ENCODE peak calls at places on chromosomes 6 and 20, in six cellular contexts. One of them, this sample, is unnamed.

GRCh38 chr6:112310439-112311154 is 36.5 kb upstream of the RFPL4B start:
- DNase-seq in neural crest cell: no peak
- DNase-seq in brain microvascular endothelial cell: no peak
- DNase-seq in tibial nerve: no peak
- DNase-seq in BJ: no peak
- DNase-seq in PC-3: no peak
- DNase-seq in this sample: no peak

GRCh38 chr20:438581-439469 is 23.5 kb downstream of the TBC1D20 start:
- DNase-seq in neural crest cell: no peak
- DNase-seq in PC-3: no peak
- DNase-seq in tibial nerve: no peak
- DNase-seq in brain microvascular endothelial cell: no peak
- DNase-seq in BJ: no peak
- DNase-seq in this sample: no peak

GRCh38 chr20:10511166-10511506 is 76.0 kb downstream of the SLX4IP start:
- DNase-seq in brain microvascular endothelial cell: no peak
- DNase-seq in PC-3: no peak
- DNase-seq in tibial nerve: no peak
- DNase-seq in neural crest cell: no peak
- DNase-seq in BJ: no peak
- DNase-seq in this sample: no peak

GRCh38 chr6:162017551-162017950 is 710.0 kb downstream of the PRKN start:
- DNase-seq in neural crest cell: no peak
- DNase-seq in tibial nerve: no peak
- DNase-seq in PC-3: no peak
- DNase-seq in brain microvascular endothelial cell: no peak
- DNase-seq in BJ: no peak
- DNase-seq in this sample: no peak

GRCh38 chr6:128742900-128743299 is 140.0 kb upstream of the LAMA2 start:
- DNase-seq in brain microvascular endothelial cell: no peak
- DNase-seq in tibial nerve: no peak
- DNase-seq in neural crest cell: no peak
- DNase-seq in BJ: no peak
- DNase-seq in PC-3: no peak
- DNase-seq in this sample: no peak

GRCh38 chr6:105606871-105607421 is 204.1 kb upstream of the PREP start:
- DNase-seq in PC-3: no peak
- DNase-seq in neural crest cell: no peak
- DNase-seq in BJ: no peak
- DNase-seq in brain microvascular endothelial cell: no peak
- DNase-seq in tibial nerve: no peak
- DNase-seq in this sample: no peak

GRCh38 chr6:14975124-14975815 is 270.6 kb upstream of the JARID2 start:
- DNase-seq in tibial nerve: no peak
- DNase-seq in neural crest cell: no peak
- DNase-seq in PC-3: no peak
- DNase-seq in brain microvascular endothelial cell: no peak
- DNase-seq in BJ: no peak
- DNase-seq in this sample: peak

GRCh38 chr6:10613077-10613476 is 81.3 kb downstream of the C6orf52 start:
- DNase-seq in brain microvascular endothelial cell: no peak
- DNase-seq in tibial nerve: no peak
- DNase-seq in BJ: no peak
- DNase-seq in PC-3: peak
- DNase-seq in neural crest cell: no peak
- DNase-seq in this sample: no peak

GRCh38 chr20:62889871-62890270 is 28.2 kb upstream of the TCFL5 start:
- DNase-seq in PC-3: no peak
- DNase-seq in brain microvascular endothelial cell: no peak
- DNase-seq in BJ: no peak
- DNase-seq in neural crest cell: no peak
- DNase-seq in tibial nerve: no peak
- DNase-seq in this sample: no peak

GRCh38 chr20:41185013-41185757 is 47.8 kb downstream of the PLCG1 start:
- DNase-seq in neural crest cell: no peak
- DNase-seq in tibial nerve: peak
- DNase-seq in BJ: no peak
- DNase-seq in brain microvascular endothelial cell: no peak
- DNase-seq in PC-3: no peak
- DNase-seq in this sample: no peak

GRCh38 chr6:56223995-56224394 is 23.4 kb downstream of the COL21A1 start:
- DNase-seq in neural crest cell: no peak
- DNase-seq in BJ: peak
- DNase-seq in tibial nerve: no peak
- DNase-seq in PC-3: peak
- DNase-seq in brain microvascular endothelial cell: peak
- DNase-seq in this sample: no peak

DNA sequence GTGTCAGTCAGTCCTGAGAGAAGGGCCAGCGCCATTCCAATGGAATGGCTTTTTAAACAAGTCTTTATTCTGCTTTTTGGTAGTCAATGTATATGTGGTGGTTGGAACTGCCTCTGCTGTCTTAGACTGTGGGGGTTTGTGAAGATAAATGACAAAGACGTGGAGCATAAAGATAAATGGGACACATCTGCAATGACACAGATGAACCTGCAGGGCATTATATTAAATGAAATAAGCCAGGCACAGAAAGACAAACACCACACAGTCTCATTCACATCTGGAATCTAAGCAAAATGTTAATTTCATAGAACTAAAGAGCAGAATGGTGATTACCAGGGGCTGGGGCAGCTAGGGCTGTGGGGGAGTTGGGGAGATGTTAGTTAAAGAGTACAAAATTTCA is 912.8 kb upstream of the MAN1A1 start:
- DNase-seq in brain microvascular endothelial cell: no peak
- DNase-seq in neural crest cell: no peak
- DNase-seq in BJ: no peak
- DNase-seq in tibial nerve: no peak
- DNase-seq in PC-3: no peak
- DNase-seq in this sample: no peak
- TF ChIP-seq CTCF in brain microvascular endothelial cell: no peak
- TF ChIP-seq CTCF in neural crest cell: no peak
- TF ChIP-seq CTCF in BJ: no peak
- TF ChIP-seq CTCF in tibial nerve: no peak
- TF ChIP-seq CTCF in PC-3: no peak
- TF ChIP-seq CTCF in this sample: no peak

GRCh38 chr20:50708845-50709555 is 17.7 kb upstream of the RIPOR3 start:
- DNase-seq in brain microvascular endothelial cell: no peak
- DNase-seq in BJ: no peak
- DNase-seq in tibial nerve: no peak
- DNase-seq in PC-3: no peak
- DNase-seq in neural crest cell: no peak
- DNase-seq in this sample: no peak

GRCh38 chr20:50711113-50711825 is 19.9 kb upstream of the RIPOR3 start:
- DNase-seq in neural crest cell: no peak
- DNase-seq in tibial nerve: no peak
- DNase-seq in brain microvascular endothelial cell: no peak
- DNase-seq in BJ: no peak
- DNase-seq in PC-3: peak
- DNase-seq in this sample: no peak

GRCh38 chr20:50712771-50713676 is 18.4 kb upstream of the PARD6B start:
- DNase-seq in brain microvascular endothelial cell: no peak
- DNase-seq in BJ: no peak
- DNase-seq in neural crest cell: no peak
- DNase-seq in tibial nerve: no peak
- DNase-seq in PC-3: no peak
- DNase-seq in this sample: no peak

GRCh38 chr20:50710492-50711063 is 19.2 kb upstream of the RIPOR3 start:
- DNase-seq in PC-3: peak
- DNase-seq in brain microvascular endothelial cell: no peak
- DNase-seq in neural crest cell: no peak
- DNase-seq in BJ: no peak
- DNase-seq in tibial nerve: no peak
- DNase-seq in this sample: no peak

GRCh38 chr20:50709574-50709973 is 18.2 kb upstream of the RIPOR3 start:
- DNase-seq in tibial nerve: no peak
- DNase-seq in brain microvascular endothelial cell: no peak
- DNase-seq in neural crest cell: no peak
- DNase-seq in BJ: no peak
- DNase-seq in PC-3: no peak
- DNase-seq in this sample: no peak
- TF ChIP-seq CTCF in tibial nerve: no peak
- TF ChIP-seq CTCF in brain microvascular endothelial cell: no peak
- TF ChIP-seq CTCF in neural crest cell: no peak
- TF ChIP-seq CTCF in BJ: no peak
- TF ChIP-seq CTCF in PC-3: no peak
- TF ChIP-seq CTCF in this sample: no peak

DNA sequence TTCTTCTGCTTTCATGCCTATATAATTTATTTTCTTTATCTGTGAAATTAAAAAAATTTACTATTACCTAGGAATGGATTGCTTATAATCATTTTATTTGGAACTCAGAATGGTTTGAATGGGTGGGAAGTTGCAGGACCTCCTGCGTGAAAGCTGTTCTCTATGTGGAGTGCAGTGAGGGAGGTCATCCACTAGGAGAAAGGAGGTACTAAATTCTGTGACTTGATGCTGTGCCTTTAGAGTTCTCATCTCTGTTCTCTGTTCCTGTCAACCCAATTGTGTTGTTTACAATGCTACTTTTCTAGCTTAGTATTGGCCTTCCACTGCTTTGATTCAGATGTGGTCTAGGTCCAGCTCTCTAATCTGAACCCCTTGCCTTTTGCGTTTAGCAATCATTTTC is 65.0 kb upstream of the HIVEP1 start:
- DNase-seq in neural crest cell: no peak
- DNase-seq in PC-3: no peak
- DNase-seq in BJ: no peak
- DNase-seq in brain microvascular endothelial cell: no peak
- DNase-seq in tibial nerve: no peak
- DNase-seq in this sample: no peak
- TF ChIP-seq CTCF in neural crest cell: peak
- TF ChIP-seq CTCF in PC-3: no peak
- TF ChIP-seq CTCF in BJ: peak
- TF ChIP-seq CTCF in brain microvascular endothelial cell: peak
- TF ChIP-seq CTCF in tibial nerve: no peak
- TF ChIP-seq CTCF in this sample: peak

DNA sequence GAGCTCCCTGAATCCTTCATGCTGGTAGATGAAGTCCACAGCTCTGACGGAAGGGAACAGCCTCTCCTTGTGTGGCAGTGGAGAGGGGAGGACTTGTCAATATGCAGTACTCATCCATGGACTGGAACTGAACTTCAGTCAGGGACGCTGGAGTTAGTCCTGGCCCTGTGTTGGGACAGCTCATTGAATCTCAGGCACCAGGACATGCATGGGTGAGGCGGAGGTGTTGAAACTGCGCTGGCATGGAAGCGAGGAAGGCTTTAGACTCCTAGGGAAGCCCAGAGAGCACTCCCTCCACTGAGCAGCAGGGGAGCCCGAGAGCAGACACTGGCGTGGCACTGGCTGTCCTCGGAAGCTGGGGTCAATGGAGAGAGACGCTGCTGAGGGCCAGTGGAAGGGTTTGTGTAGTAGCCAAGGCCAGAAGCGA is 161.3 kb upstream of the GGTLC1 start:
- DNase-seq in BJ: no peak
- DNase-seq in PC-3: peak
- DNase-seq in tibial nerve: no peak
- DNase-seq in brain microvascular endothelial cell: no peak
- DNase-seq in neural crest cell: peak
- DNase-seq in this sample: no peak
- TF ChIP-seq CTCF in BJ: peak
- TF ChIP-seq CTCF in PC-3: peak
- TF ChIP-seq CTCF in tibial nerve: no peak
- TF ChIP-seq CTCF in brain microvascular endothelial cell: peak
- TF ChIP-seq CTCF in neural crest cell: peak
- TF ChIP-seq CTCF in this sample: peak

GRCh38 chr6:31495580-31495979 is 2.4 kb upstream of the MICB start:
- DNase-seq in brain microvascular endothelial cell: peak
- DNase-seq in BJ: no peak
- DNase-seq in neural crest cell: no peak
- DNase-seq in tibial nerve: no peak
- DNase-seq in PC-3: peak
- DNase-seq in this sample: no peak

GRCh38 chr6:31493875-31494694 is 3.9 kb upstream of the MICB start:
- DNase-seq in BJ: no peak
- DNase-seq in brain microvascular endothelial cell: peak
- DNase-seq in PC-3: peak
- DNase-seq in tibial nerve: peak
- DNase-seq in neural crest cell: peak
- DNase-seq in this sample: no peak

GRCh38 chr6:31498748-31499147 is 803 bp downstream of the MICB start:
- DNase-seq in BJ: no peak
- DNase-seq in PC-3: peak
- DNase-seq in brain microvascular endothelial cell: no peak
- DNase-seq in neural crest cell: no peak
- DNase-seq in tibial nerve: no peak
- DNase-seq in this sample: no peak

GRCh38 chr6:31497595-31498476 is at the start of gene MICB:
- DNase-seq in BJ: no peak
- DNase-seq in PC-3: peak
- DNase-seq in brain microvascular endothelial cell: peak
- DNase-seq in neural crest cell: no peak
- DNase-seq in tibial nerve: peak
- DNase-seq in this sample: peak
- TF ChIP-seq CTCF in BJ: no peak
- TF ChIP-seq CTCF in PC-3: no peak
- TF ChIP-seq CTCF in brain microvascular endothelial cell: no peak
- TF ChIP-seq CTCF in neural crest cell: no peak
- TF ChIP-seq CTCF in tibial nerve: peak
- TF ChIP-seq CTCF in this sample: no peak